ENCODE peak calls at places on chromosomes 12 and 14, in nine cellular contexts. One of them, this sample, is unnamed.

GRCh38 chr12:63220921-63221320 is 69.9 kb upstream of the AVPR1A start:
- DNase-seq in skeletal muscle cell: no peak
- DNase-seq in NCI-H1417: no peak
- DNase-seq in AG09309: no peak
- DNase-seq in NCI-H2081: no peak
- DNase-seq in brain pericyte: no peak
- DNase-seq in adrenal gland: no peak
- DNase-seq in activated T-cell treated with anti-CD3 and anti-CD28 coated beads, Interleukin-2, amount 50 U/mL, for 72 hours: no peak
- DNase-seq in Panc1: no peak
- DNase-seq in this sample: no peak

GRCh38 chr14:50222061-50222613 is 9.2 kb downstream of the SOS2 start:
- DNase-seq in skeletal muscle cell: no peak
- DNase-seq in NCI-H1417: no peak
- DNase-seq in AG09309: no peak
- DNase-seq in NCI-H2081: no peak
- DNase-seq in brain pericyte: no peak
- DNase-seq in adrenal gland: no peak
- DNase-seq in activated T-cell treated with anti-CD3 and anti-CD28 coated beads, Interleukin-2, amount 50 U/mL, for 72 hours: no peak
- DNase-seq in Panc1: no peak
- DNase-seq in this sample: no peak

GRCh38 chr12:128787827-128788226 is 35.9 kb downstream of the SLC15A4 start:
- DNase-seq in skeletal muscle cell: no peak
- DNase-seq in NCI-H1417: no peak
- DNase-seq in AG09309: no peak
- DNase-seq in NCI-H2081: no peak
- DNase-seq in brain pericyte: no peak
- DNase-seq in adrenal gland: no peak
- DNase-seq in activated T-cell treated with anti-CD3 and anti-CD28 coated beads, Interleukin-2, amount 50 U/mL, for 72 hours: no peak
- DNase-seq in Panc1: no peak
- DNase-seq in this sample: no peak

GRCh38 chr12:52203126-52203921 is 11.5 kb upstream of the KRT80 start:
- DNase-seq in skeletal muscle cell: no peak
- DNase-seq in NCI-H1417: peak
- DNase-seq in AG09309: no peak
- DNase-seq in NCI-H2081: peak
- DNase-seq in brain pericyte: no peak
- DNase-seq in adrenal gland: peak
- DNase-seq in activated T-cell treated with anti-CD3 and anti-CD28 coated beads, Interleukin-2, amount 50 U/mL, for 72 hours: no peak
- DNase-seq in Panc1: no peak
- DNase-seq in this sample: peak

GRCh38 chr12:71475280-71475679 is 35.7 kb downstream of the LGR5 start:
- DNase-seq in skeletal muscle cell: peak
- DNase-seq in NCI-H1417: peak
- DNase-seq in AG09309: no peak
- DNase-seq in NCI-H2081: no peak
- DNase-seq in brain pericyte: no peak
- DNase-seq in adrenal gland: peak
- DNase-seq in activated T-cell treated with anti-CD3 and anti-CD28 coated beads, Interleukin-2, amount 50 U/mL, for 72 hours: no peak
- DNase-seq in Panc1: no peak
- DNase-seq in this sample: no peak

GRCh38 chr12:25775968-25776367 is 182.5 kb upstream of the RASSF8 start:
- DNase-seq in skeletal muscle cell: no peak
- DNase-seq in NCI-H1417: no peak
- DNase-seq in AG09309: no peak
- DNase-seq in NCI-H2081: no peak
- DNase-seq in brain pericyte: no peak
- DNase-seq in adrenal gland: no peak
- DNase-seq in activated T-cell treated with anti-CD3 and anti-CD28 coated beads, Interleukin-2, amount 50 U/mL, for 72 hours: no peak
- DNase-seq in Panc1: no peak
- DNase-seq in this sample: no peak

GRCh38 chr14:60753264-60754126 is 18.9 kb downstream of the MNAT1 start:
- DNase-seq in skeletal muscle cell: no peak
- DNase-seq in NCI-H1417: no peak
- DNase-seq in AG09309: peak
- DNase-seq in NCI-H2081: no peak
- DNase-seq in brain pericyte: no peak
- DNase-seq in adrenal gland: no peak
- DNase-seq in activated T-cell treated with anti-CD3 and anti-CD28 coated beads, Interleukin-2, amount 50 U/mL, for 72 hours: peak
- DNase-seq in Panc1: no peak
- DNase-seq in this sample: peak

GRCh38 chr12:92145481-92145730 is 240 bp downstream of the BTG1 start:
- DNase-seq in skeletal muscle cell: no peak
- DNase-seq in NCI-H1417: no peak
- DNase-seq in AG09309: no peak
- DNase-seq in NCI-H2081: no peak
- DNase-seq in brain pericyte: no peak
- DNase-seq in adrenal gland: no peak
- DNase-seq in activated T-cell treated with anti-CD3 and anti-CD28 coated beads, Interleukin-2, amount 50 U/mL, for 72 hours: no peak
- DNase-seq in Panc1: no peak
- DNase-seq in this sample: no peak

GRCh38 chr14:70641548-70642312 is at the start of gene TTC9:
- DNase-seq in skeletal muscle cell: no peak
- DNase-seq in NCI-H1417: peak
- DNase-seq in AG09309: no peak
- DNase-seq in NCI-H2081: peak
- DNase-seq in brain pericyte: no peak
- DNase-seq in adrenal gland: no peak
- DNase-seq in activated T-cell treated with anti-CD3 and anti-CD28 coated beads, Interleukin-2, amount 50 U/mL, for 72 hours: peak
- DNase-seq in Panc1: no peak
- DNase-seq in this sample: peak

GRCh38 chr14:44759263-44759662 is 202.5 kb downstream of the KLHL28 start:
- DNase-seq in skeletal muscle cell: no peak
- DNase-seq in NCI-H1417: no peak
- DNase-seq in AG09309: no peak
- DNase-seq in NCI-H2081: no peak
- DNase-seq in brain pericyte: no peak
- DNase-seq in adrenal gland: no peak
- DNase-seq in activated T-cell treated with anti-CD3 and anti-CD28 coated beads, Interleukin-2, amount 50 U/mL, for 72 hours: no peak
- DNase-seq in Panc1: no peak
- DNase-seq in this sample: no peak

GRCh38 chr12:130139541-130139940 is 22.7 kb upstream of the FZD10 start:
- DNase-seq in skeletal muscle cell: no peak
- DNase-seq in NCI-H1417: no peak
- DNase-seq in AG09309: no peak
- DNase-seq in NCI-H2081: no peak
- DNase-seq in brain pericyte: no peak
- DNase-seq in adrenal gland: no peak
- DNase-seq in activated T-cell treated with anti-CD3 and anti-CD28 coated beads, Interleukin-2, amount 50 U/mL, for 72 hours: no peak
- DNase-seq in Panc1: no peak
- DNase-seq in this sample: no peak

GRCh38 chr14:96146131-96146771 is 58.4 kb upstream of the BDKRB2 start:
- DNase-seq in skeletal muscle cell: no peak
- DNase-seq in NCI-H1417: no peak
- DNase-seq in AG09309: peak
- DNase-seq in NCI-H2081: peak
- DNase-seq in brain pericyte: peak
- DNase-seq in adrenal gland: no peak
- DNase-seq in activated T-cell treated with anti-CD3 and anti-CD28 coated beads, Interleukin-2, amount 50 U/mL, for 72 hours: no peak
- DNase-seq in Panc1: no peak
- DNase-seq in this sample: no peak

GRCh38 chr12:116922194-116922897 is 11.6 kb downstream of the FBXW8 start:
- DNase-seq in skeletal muscle cell: peak
- DNase-seq in NCI-H1417: no peak
- DNase-seq in AG09309: no peak
- DNase-seq in NCI-H2081: no peak
- DNase-seq in brain pericyte: peak
- DNase-seq in adrenal gland: no peak
- DNase-seq in activated T-cell treated with anti-CD3 and anti-CD28 coated beads, Interleukin-2, amount 50 U/mL, for 72 hours: peak
- DNase-seq in Panc1: no peak
- DNase-seq in this sample: peak

GRCh38 chr12:50508420-50508819 is 3.6 kb downstream of the DIP2B start:
- DNase-seq in skeletal muscle cell: no peak
- DNase-seq in NCI-H1417: no peak
- DNase-seq in AG09309: no peak
- DNase-seq in NCI-H2081: no peak
- DNase-seq in brain pericyte: no peak
- DNase-seq in adrenal gland: no peak
- DNase-seq in activated T-cell treated with anti-CD3 and anti-CD28 coated beads, Interleukin-2, amount 50 U/mL, for 72 hours: no peak
- DNase-seq in Panc1: no peak
- DNase-seq in this sample: no peak

GRCh38 chr12:116673713-116674112 is 64.2 kb downstream of the SPRING1 start:
- DNase-seq in skeletal muscle cell: no peak
- DNase-seq in NCI-H1417: no peak
- DNase-seq in AG09309: no peak
- DNase-seq in NCI-H2081: no peak
- DNase-seq in brain pericyte: no peak
- DNase-seq in adrenal gland: no peak
- DNase-seq in activated T-cell treated with anti-CD3 and anti-CD28 coated beads, Interleukin-2, amount 50 U/mL, for 72 hours: no peak
- DNase-seq in Panc1: no peak
- DNase-seq in this sample: no peak

GRCh38 chr14:77148510-77149231 is 7.1 kb upstream of the ZDHHC22 start:
- DNase-seq in skeletal muscle cell: no peak
- DNase-seq in NCI-H1417: no peak
- DNase-seq in AG09309: no peak
- DNase-seq in NCI-H2081: no peak
- DNase-seq in brain pericyte: no peak
- DNase-seq in adrenal gland: no peak
- DNase-seq in activated T-cell treated with anti-CD3 and anti-CD28 coated beads, Interleukin-2, amount 50 U/mL, for 72 hours: no peak
- DNase-seq in Panc1: no peak
- DNase-seq in this sample: no peak

GRCh38 chr14:56087824-56088571 is 30.2 kb upstream of the PELI2 start:
- DNase-seq in skeletal muscle cell: peak
- DNase-seq in NCI-H1417: peak
- DNase-seq in AG09309: no peak
- DNase-seq in NCI-H2081: peak
- DNase-seq in brain pericyte: no peak
- DNase-seq in adrenal gland: no peak
- DNase-seq in activated T-cell treated with anti-CD3 and anti-CD28 coated beads, Interleukin-2, amount 50 U/mL, for 72 hours: no peak
- DNase-seq in Panc1: no peak
- DNase-seq in this sample: no peak

GRCh38 chr14:83085725-83086124 is 1552.1 kb upstream of the SEL1L start:
- DNase-seq in skeletal muscle cell: no peak
- DNase-seq in NCI-H1417: no peak
- DNase-seq in AG09309: no peak
- DNase-seq in NCI-H2081: no peak
- DNase-seq in brain pericyte: no peak
- DNase-seq in adrenal gland: no peak
- DNase-seq in activated T-cell treated with anti-CD3 and anti-CD28 coated beads, Interleukin-2, amount 50 U/mL, for 72 hours: no peak
- DNase-seq in Panc1: no peak
- DNase-seq in this sample: no peak

GRCh38 chr14:100118377-100119011 is 41.0 kb downstream of the DEGS2 start:
- DNase-seq in skeletal muscle cell: no peak
- DNase-seq in NCI-H1417: no peak
- DNase-seq in AG09309: no peak
- DNase-seq in NCI-H2081: no peak
- DNase-seq in brain pericyte: no peak
- DNase-seq in adrenal gland: no peak
- DNase-seq in activated T-cell treated with anti-CD3 and anti-CD28 coated beads, Interleukin-2, amount 50 U/mL, for 72 hours: no peak
- DNase-seq in Panc1: no peak
- DNase-seq in this sample: no peak

GRCh38 chr14:100313045-100313400 is 6.8 kb upstream of the SLC25A29 start:
- DNase-seq in skeletal muscle cell: no peak
- DNase-seq in NCI-H1417: no peak
- DNase-seq in AG09309: no peak
- DNase-seq in NCI-H2081: no peak
- DNase-seq in brain pericyte: no peak
- DNase-seq in adrenal gland: no peak
- DNase-seq in activated T-cell treated with anti-CD3 and anti-CD28 coated beads, Interleukin-2, amount 50 U/mL, for 72 hours: no peak
- DNase-seq in Panc1: no peak
- DNase-seq in this sample: no peak

GRCh38 chr14:80946187-80946586 is 4.6 kb upstream of the CEP128 start:
- DNase-seq in skeletal muscle cell: no peak
- DNase-seq in NCI-H1417: no peak
- DNase-seq in AG09309: no peak
- DNase-seq in NCI-H2081: no peak
- DNase-seq in brain pericyte: no peak
- DNase-seq in adrenal gland: no peak
- DNase-seq in activated T-cell treated with anti-CD3 and anti-CD28 coated beads, Interleukin-2, amount 50 U/mL, for 72 hours: no peak
- DNase-seq in Panc1: no peak
- DNase-seq in this sample: no peak

GRCh38 chr12:15688838-15689237 is 100.3 kb downstream of the EPS8 start:
- DNase-seq in skeletal muscle cell: no peak
- DNase-seq in NCI-H1417: no peak
- DNase-seq in AG09309: no peak
- DNase-seq in NCI-H2081: no peak
- DNase-seq in brain pericyte: peak
- DNase-seq in adrenal gland: no peak
- DNase-seq in activated T-cell treated with anti-CD3 and anti-CD28 coated beads, Interleukin-2, amount 50 U/mL, for 72 hours: no peak
- DNase-seq in Panc1: no peak
- DNase-seq in this sample: no peak

GRCh38 chr14:88208858-88209257 is 114.2 kb downstream of the KCNK10 start:
- DNase-seq in skeletal muscle cell: no peak
- DNase-seq in NCI-H1417: no peak
- DNase-seq in AG09309: no peak
- DNase-seq in NCI-H2081: no peak
- DNase-seq in brain pericyte: no peak
- DNase-seq in adrenal gland: no peak
- DNase-seq in activated T-cell treated with anti-CD3 and anti-CD28 coated beads, Interleukin-2, amount 50 U/mL, for 72 hours: no peak
- DNase-seq in Panc1: no peak
- DNase-seq in this sample: no peak

GRCh38 chr12:73221836-73222235 is 949.7 kb downstream of the TRHDE start:
- DNase-seq in skeletal muscle cell: no peak
- DNase-seq in NCI-H1417: no peak
- DNase-seq in AG09309: no peak
- DNase-seq in NCI-H2081: no peak
- DNase-seq in brain pericyte: no peak
- DNase-seq in adrenal gland: no peak
- DNase-seq in activated T-cell treated with anti-CD3 and anti-CD28 coated beads, Interleukin-2, amount 50 U/mL, for 72 hours: no peak
- DNase-seq in Panc1: no peak
- DNase-seq in this sample: no peak

GRCh38 chr14:33512201-33512600 is 438.7 kb downstream of the EGLN3 start:
- DNase-seq in skeletal muscle cell: peak
- DNase-seq in NCI-H1417: no peak
- DNase-seq in AG09309: peak
- DNase-seq in NCI-H2081: no peak
- DNase-seq in brain pericyte: no peak
- DNase-seq in adrenal gland: peak
- DNase-seq in activated T-cell treated with anti-CD3 and anti-CD28 coated beads, Interleukin-2, amount 50 U/mL, for 72 hours: no peak
- DNase-seq in Panc1: no peak
- DNase-seq in this sample: no peak

GRCh38 chr14:65787461-65787860 is 374.9 kb downstream of the FUT8 start:
- DNase-seq in skeletal muscle cell: no peak
- DNase-seq in NCI-H1417: no peak
- DNase-seq in AG09309: no peak
- DNase-seq in NCI-H2081: no peak
- DNase-seq in brain pericyte: no peak
- DNase-seq in adrenal gland: no peak
- DNase-seq in activated T-cell treated with anti-CD3 and anti-CD28 coated beads, Interleukin-2, amount 50 U/mL, for 72 hours: no peak
- DNase-seq in Panc1: no peak
- DNase-seq in this sample: no peak

GRCh38 chr12:86193931-86194330 is 62.3 kb downstream of the MGAT4C start:
- DNase-seq in skeletal muscle cell: peak
- DNase-seq in NCI-H1417: no peak
- DNase-seq in AG09309: no peak
- DNase-seq in NCI-H2081: no peak
- DNase-seq in brain pericyte: no peak
- DNase-seq in adrenal gland: no peak
- DNase-seq in activated T-cell treated with anti-CD3 and anti-CD28 coated beads, Interleukin-2, amount 50 U/mL, for 72 hours: no peak
- DNase-seq in Panc1: no peak
- DNase-seq in this sample: no peak

GRCh38 chr12:56299308-56299852 is 750 bp downstream of the CS start:
- DNase-seq in skeletal muscle cell: no peak
- DNase-seq in NCI-H1417: peak
- DNase-seq in AG09309: no peak
- DNase-seq in NCI-H2081: peak
- DNase-seq in brain pericyte: no peak
- DNase-seq in adrenal gland: no peak
- DNase-seq in activated T-cell treated with anti-CD3 and anti-CD28 coated beads, Interleukin-2, amount 50 U/mL, for 72 hours: peak
- DNase-seq in Panc1: no peak
- DNase-seq in this sample: no peak

GRCh38 chr12:97960741-97961608 is 498.4 kb downstream of the RMST start:
- DNase-seq in skeletal muscle cell: no peak
- DNase-seq in NCI-H1417: peak
- DNase-seq in AG09309: no peak
- DNase-seq in NCI-H2081: peak
- DNase-seq in brain pericyte: no peak
- DNase-seq in adrenal gland: peak
- DNase-seq in activated T-cell treated with anti-CD3 and anti-CD28 coated beads, Interleukin-2, amount 50 U/mL, for 72 hours: peak
- DNase-seq in Panc1: peak
- DNase-seq in this sample: peak

GRCh38 chr14:34374998-34375740 is 86.9 kb downstream of the SPTSSA start:
- DNase-seq in skeletal muscle cell: no peak
- DNase-seq in NCI-H1417: no peak
- DNase-seq in AG09309: no peak
- DNase-seq in NCI-H2081: no peak
- DNase-seq in brain pericyte: no peak
- DNase-seq in adrenal gland: no peak
- DNase-seq in activated T-cell treated with anti-CD3 and anti-CD28 coated beads, Interleukin-2, amount 50 U/mL, for 72 hours: no peak
- DNase-seq in Panc1: no peak
- DNase-seq in this sample: no peak

GRCh38 chr14:91061309-91061887 is 957 bp upstream of the RPS6KA5 start:
- DNase-seq in skeletal muscle cell: no peak
- DNase-seq in NCI-H1417: no peak
- DNase-seq in AG09309: no peak
- DNase-seq in NCI-H2081: no peak
- DNase-seq in brain pericyte: no peak
- DNase-seq in adrenal gland: no peak
- DNase-seq in activated T-cell treated with anti-CD3 and anti-CD28 coated beads, Interleukin-2, amount 50 U/mL, for 72 hours: no peak
- DNase-seq in Panc1: no peak
- DNase-seq in this sample: no peak

This sample was measured in GM13977.